ENCODE peak calls at places on chromosomes 1 and 21, in seven cellular contexts. One of them, this sample, is unnamed.

GRCh38 chr1:161676441-161676840 is 13.5 kb downstream of the FCGR2B start:
- DNase-seq in IMR-90: no peak
- DNase-seq in H1: no peak
- DNase-seq in trophoblast cell: no peak
- DNase-seq in mesenchymal stem cell: no peak
- DNase-seq in mesendoderm: no peak
- DNase-seq in neuronal stem cell: no peak
- DNase-seq in this sample: no peak

GRCh38 chr1:161350666-161351065 is 17.0 kb downstream of the CFAP126 start:
- DNase-seq in mesendoderm: no peak
- DNase-seq in H1: no peak
- DNase-seq in mesenchymal stem cell: no peak
- DNase-seq in neuronal stem cell: no peak
- DNase-seq in IMR-90: no peak
- DNase-seq in trophoblast cell: no peak
- DNase-seq in this sample: no peak

GRCh38 chr1:8025061-8025670 is 943 bp downstream of the ERRFI1 start:
- DNase-seq in IMR-90: no peak
- DNase-seq in H1: no peak
- DNase-seq in trophoblast cell: peak
- DNase-seq in mesendoderm: no peak
- DNase-seq in neuronal stem cell: no peak
- DNase-seq in mesenchymal stem cell: peak
- DNase-seq in this sample: no peak

GRCh38 chr1:93437976-93438605 is 9.8 kb upstream of the FNBP1L start:
- DNase-seq in mesenchymal stem cell: peak
- DNase-seq in H1: no peak
- DNase-seq in neuronal stem cell: peak
- DNase-seq in mesendoderm: peak
- DNase-seq in IMR-90: peak
- DNase-seq in trophoblast cell: peak
- DNase-seq in this sample: no peak

GRCh38 chr1:70864302-70864701 is 183.3 kb downstream of the PTGER3 start:
- DNase-seq in mesendoderm: no peak
- DNase-seq in IMR-90: peak
- DNase-seq in H1: no peak
- DNase-seq in trophoblast cell: no peak
- DNase-seq in neuronal stem cell: no peak
- DNase-seq in mesenchymal stem cell: peak
- DNase-seq in this sample: no peak

GRCh38 chr1:109537450-109538178 is 2.1 kb upstream of the GPR61 start:
- DNase-seq in neuronal stem cell: no peak
- DNase-seq in mesenchymal stem cell: no peak
- DNase-seq in IMR-90: no peak
- DNase-seq in mesendoderm: peak
- DNase-seq in H1: no peak
- DNase-seq in trophoblast cell: no peak
- DNase-seq in this sample: no peak

GRCh38 chr21:45003331-45004058 is 63.7 kb downstream of the SLX9 start:
- DNase-seq in mesendoderm: no peak
- DNase-seq in IMR-90: no peak
- DNase-seq in mesenchymal stem cell: no peak
- DNase-seq in trophoblast cell: no peak
- DNase-seq in H1: no peak
- DNase-seq in neuronal stem cell: no peak
- DNase-seq in this sample: no peak

GRCh38 chr1:193069748-193070394 is 10.5 kb downstream of the RO60 start:
- DNase-seq in IMR-90: no peak
- DNase-seq in mesenchymal stem cell: peak
- DNase-seq in mesendoderm: peak
- DNase-seq in neuronal stem cell: no peak
- DNase-seq in H1: no peak
- DNase-seq in trophoblast cell: no peak
- DNase-seq in this sample: peak

GRCh38 chr21:26966360-26966977 is 419 bp downstream of the ADAMTS5 start:
- DNase-seq in mesendoderm: peak
- DNase-seq in mesenchymal stem cell: peak
- DNase-seq in H1: no peak
- DNase-seq in trophoblast cell: peak
- DNase-seq in neuronal stem cell: no peak
- DNase-seq in IMR-90: peak
- DNase-seq in this sample: peak

GRCh38 chr1:220281159-220281574 is 8.9 kb upstream of the RAB3GAP2 start:
- DNase-seq in mesenchymal stem cell: peak
- DNase-seq in trophoblast cell: peak
- DNase-seq in IMR-90: peak
- DNase-seq in H1: no peak
- DNase-seq in mesendoderm: peak
- DNase-seq in neuronal stem cell: no peak
- DNase-seq in this sample: no peak

GRCh38 chr21:42541174-42541573 is 27.5 kb downstream of the SLC37A1 start:
- DNase-seq in neuronal stem cell: no peak
- DNase-seq in mesendoderm: no peak
- DNase-seq in H1: no peak
- DNase-seq in IMR-90: no peak
- DNase-seq in mesenchymal stem cell: no peak
- DNase-seq in trophoblast cell: no peak
- DNase-seq in this sample: no peak

GRCh38 chr1:25871704-25872494 is 3.6 kb downstream of the PAQR7 start:
- DNase-seq in H1: no peak
- DNase-seq in mesendoderm: no peak
- DNase-seq in neuronal stem cell: no peak
- DNase-seq in IMR-90: no peak
- DNase-seq in mesenchymal stem cell: no peak
- DNase-seq in trophoblast cell: no peak
- DNase-seq in this sample: no peak

GRCh38 chr1:178776553-178776952 is 51.5 kb downstream of the RALGPS2 start:
- DNase-seq in mesendoderm: no peak
- DNase-seq in neuronal stem cell: no peak
- DNase-seq in IMR-90: no peak
- DNase-seq in trophoblast cell: no peak
- DNase-seq in mesenchymal stem cell: no peak
- DNase-seq in H1: no peak
- DNase-seq in this sample: no peak

GRCh38 chr1:113534875-113535274 is 144.6 kb downstream of the MAGI3 start:
- DNase-seq in trophoblast cell: no peak
- DNase-seq in mesenchymal stem cell: no peak
- DNase-seq in IMR-90: peak
- DNase-seq in neuronal stem cell: no peak
- DNase-seq in H1: no peak
- DNase-seq in mesendoderm: peak
- DNase-seq in this sample: no peak

GRCh38 chr1:60583696-60584095 is 498.7 kb upstream of the NFIA start:
- DNase-seq in mesendoderm: peak
- DNase-seq in mesenchymal stem cell: no peak
- DNase-seq in H1: no peak
- DNase-seq in neuronal stem cell: no peak
- DNase-seq in IMR-90: no peak
- DNase-seq in trophoblast cell: no peak
- DNase-seq in this sample: no peak

GRCh38 chr1:6440198-6441126 is 15.9 kb downstream of the ESPN start:
- DNase-seq in mesendoderm: peak
- DNase-seq in H1: no peak
- DNase-seq in trophoblast cell: peak
- DNase-seq in neuronal stem cell: no peak
- DNase-seq in mesenchymal stem cell: peak
- DNase-seq in IMR-90: peak
- DNase-seq in this sample: peak

GRCh38 chr1:22246755-22247480 is 104.0 kb upstream of the WNT4 start:
- DNase-seq in IMR-90: no peak
- DNase-seq in neuronal stem cell: no peak
- DNase-seq in H1: no peak
- DNase-seq in mesendoderm: no peak
- DNase-seq in trophoblast cell: no peak
- DNase-seq in mesenchymal stem cell: no peak
- DNase-seq in this sample: no peak

GRCh38 chr1:22249928-22250680 is 107.2 kb upstream of the WNT4 start:
- DNase-seq in IMR-90: no peak
- DNase-seq in H1: no peak
- DNase-seq in neuronal stem cell: no peak
- DNase-seq in mesenchymal stem cell: peak
- DNase-seq in trophoblast cell: peak
- DNase-seq in mesendoderm: no peak
- DNase-seq in this sample: no peak

GRCh38 chr1:22250724-22251123 is 107.8 kb upstream of the WNT4 start:
- DNase-seq in IMR-90: no peak
- DNase-seq in mesenchymal stem cell: peak
- DNase-seq in mesendoderm: peak
- DNase-seq in trophoblast cell: peak
- DNase-seq in H1: peak
- DNase-seq in neuronal stem cell: no peak
- DNase-seq in this sample: peak

GRCh38 chr1:22247527-22248218 is 104.8 kb upstream of the WNT4 start:
- DNase-seq in IMR-90: no peak
- DNase-seq in H1: no peak
- DNase-seq in mesendoderm: no peak
- DNase-seq in trophoblast cell: no peak
- DNase-seq in neuronal stem cell: no peak
- DNase-seq in mesenchymal stem cell: no peak
- DNase-seq in this sample: no peak

GRCh38 chr1:22248746-22249145 is 105.8 kb upstream of the WNT4 start:
- DNase-seq in mesenchymal stem cell: no peak
- DNase-seq in trophoblast cell: no peak
- DNase-seq in IMR-90: no peak
- DNase-seq in H1: no peak
- DNase-seq in neuronal stem cell: no peak
- DNase-seq in mesendoderm: no peak
- DNase-seq in this sample: no peak
- H2BK5ac ChIP-seq in mesenchymal stem cell: no peak
- H2BK5ac ChIP-seq in trophoblast cell: no peak
- H2BK5ac ChIP-seq in IMR-90: no peak
- H2BK5ac ChIP-seq in H1: no peak
- H2BK5ac ChIP-seq in neuronal stem cell: no peak
- H2BK5ac ChIP-seq in mesendoderm: no peak
- H2BK5ac ChIP-seq in this sample: no peak

GRCh38 chr1:115837386-115837761 is 3.6 kb downstream of the NHLH2 start:
- DNase-seq in mesendoderm: no peak
- DNase-seq in IMR-90: no peak
- DNase-seq in H1: no peak
- DNase-seq in neuronal stem cell: no peak
- DNase-seq in trophoblast cell: peak
- DNase-seq in mesenchymal stem cell: no peak
- DNase-seq in this sample: no peak
- H3K4me2 ChIP-seq in mesendoderm: peak
- H3K4me2 ChIP-seq in IMR-90: no peak
- H3K4me2 ChIP-seq in H1: peak
- H3K4me2 ChIP-seq in neuronal stem cell: peak
- H3K4me2 ChIP-seq in trophoblast cell: peak
- H3K4me2 ChIP-seq in mesenchymal stem cell: no peak
- H3K4me2 ChIP-seq in this sample: peak

GRCh38 chr1:1274299-1274930 is 761 bp upstream of the UBE2J2 start:
- DNase-seq in trophoblast cell: no peak
- DNase-seq in H1: no peak
- DNase-seq in mesendoderm: no peak
- DNase-seq in mesenchymal stem cell: no peak
- DNase-seq in neuronal stem cell: no peak
- DNase-seq in IMR-90: no peak
- DNase-seq in this sample: no peak
- H3K27ac ChIP-seq in trophoblast cell: no peak
- H3K27ac ChIP-seq in H1: no peak
- H3K27ac ChIP-seq in mesendoderm: no peak
- H3K27ac ChIP-seq in mesenchymal stem cell: no peak
- H3K27ac ChIP-seq in neuronal stem cell: no peak
- H3K27ac ChIP-seq in IMR-90: peak
- H3K27ac ChIP-seq in this sample: no peak

GRCh38 chr1:213448360-213448759 is 397.3 kb downstream of the RPS6KC1 start:
- DNase-seq in IMR-90: no peak
- DNase-seq in neuronal stem cell: no peak
- DNase-seq in mesendoderm: no peak
- DNase-seq in H1: no peak
- DNase-seq in trophoblast cell: no peak
- DNase-seq in mesenchymal stem cell: no peak
- DNase-seq in this sample: no peak
- H2BK5ac ChIP-seq in IMR-90: no peak
- H2BK5ac ChIP-seq in neuronal stem cell: no peak
- H2BK5ac ChIP-seq in mesendoderm: no peak
- H2BK5ac ChIP-seq in H1: no peak
- H2BK5ac ChIP-seq in trophoblast cell: no peak
- H2BK5ac ChIP-seq in mesenchymal stem cell: no peak
- H2BK5ac ChIP-seq in this sample: no peak

GRCh38 chr1:94936861-94937620 is 10.1 kb upstream of the CNN3 start:
- DNase-seq in trophoblast cell: peak
- DNase-seq in mesenchymal stem cell: no peak
- DNase-seq in mesendoderm: peak
- DNase-seq in neuronal stem cell: no peak
- DNase-seq in IMR-90: peak
- DNase-seq in H1: no peak
- DNase-seq in this sample: no peak
- H3K4me2 ChIP-seq in trophoblast cell: no peak
- H3K4me2 ChIP-seq in mesenchymal stem cell: no peak
- H3K4me2 ChIP-seq in mesendoderm: no peak
- H3K4me2 ChIP-seq in neuronal stem cell: no peak
- H3K4me2 ChIP-seq in IMR-90: no peak
- H3K4me2 ChIP-seq in H1: peak
- H3K4me2 ChIP-seq in this sample: no peak

DNA sequence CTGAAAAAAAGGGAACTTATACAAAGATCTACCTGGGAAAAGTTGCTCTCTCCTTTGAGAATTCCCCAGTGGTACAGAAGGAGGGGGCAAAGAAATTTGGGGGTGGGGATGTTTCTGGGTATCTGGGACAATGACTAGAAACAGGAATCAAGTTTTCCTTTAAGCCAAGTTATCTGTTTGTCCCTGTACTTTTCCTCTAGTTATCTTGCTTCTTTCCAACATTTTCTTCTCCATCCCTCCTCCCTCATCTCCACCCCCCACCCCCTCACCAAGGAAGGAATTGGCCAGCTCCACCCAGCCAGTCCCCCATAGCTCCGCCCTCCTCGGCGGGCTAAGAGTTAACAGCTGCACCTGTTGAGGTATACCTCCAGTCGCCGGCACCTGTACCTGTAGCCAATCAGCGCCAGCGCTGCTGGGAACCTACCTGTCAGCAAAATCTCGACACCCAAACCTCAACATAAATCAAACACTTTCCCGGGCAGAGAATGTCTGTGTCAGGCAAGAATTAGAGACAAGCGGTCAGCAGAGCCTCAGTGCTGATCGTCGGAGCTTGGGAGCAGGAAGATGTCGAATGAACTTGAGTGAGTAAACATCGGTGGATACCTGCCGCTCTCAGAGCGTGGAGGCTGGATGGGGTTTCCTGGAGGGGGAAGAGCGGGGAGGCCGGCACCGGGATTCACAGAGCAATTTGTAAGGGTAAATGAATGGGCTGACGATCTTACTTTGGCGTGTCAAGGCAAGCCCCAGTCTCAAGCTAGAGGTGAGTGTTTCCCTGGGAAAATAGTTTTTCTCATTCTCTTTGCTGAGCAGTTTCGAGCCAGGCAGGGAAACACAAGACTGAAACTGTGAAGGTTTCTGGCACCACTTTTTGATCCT is at the start of gene GRHL3:
- DNase-seq in IMR-90: no peak
- DNase-seq in neuronal stem cell: no peak
- DNase-seq in mesendoderm: peak
- DNase-seq in H1: peak
- DNase-seq in trophoblast cell: peak
- DNase-seq in mesenchymal stem cell: peak
- DNase-seq in this sample: peak
- H3K27ac ChIP-seq in IMR-90: no peak
- H3K27ac ChIP-seq in neuronal stem cell: no peak
- H3K27ac ChIP-seq in mesendoderm: peak
- H3K27ac ChIP-seq in H1: no peak
- H3K27ac ChIP-seq in trophoblast cell: peak
- H3K27ac ChIP-seq in mesenchymal stem cell: no peak
- H3K27ac ChIP-seq in this sample: no peak

GRCh38 chr1:110563089-110563488 is 43.1 kb downstream of the KCNA2 start:
- DNase-seq in neuronal stem cell: no peak
- DNase-seq in trophoblast cell: no peak
- DNase-seq in IMR-90: no peak
- DNase-seq in mesendoderm: no peak
- DNase-seq in H1: no peak
- DNase-seq in mesenchymal stem cell: no peak
- DNase-seq in this sample: peak
- H2BK5ac ChIP-seq in neuronal stem cell: no peak
- H2BK5ac ChIP-seq in trophoblast cell: no peak
- H2BK5ac ChIP-seq in IMR-90: no peak
- H2BK5ac ChIP-seq in mesendoderm: no peak
- H2BK5ac ChIP-seq in H1: no peak
- H2BK5ac ChIP-seq in mesenchymal stem cell: no peak
- H2BK5ac ChIP-seq in this sample: no peak

This sample was measured in H9.